ENCODE peak calls at places on chromosomes 5 and 9, in nine cellular contexts. One of them, this sample, is unnamed.
A peak's percentile ranks its signal among the peaks of the same experiment; 100 is the strongest.

GRCh38 chr9:74951725-74952151 is 974 bp downstream of the C9orf40 start:
- DNase-seq in H9: peak; percentile 46
- DNase-seq in ovary: peak; percentile 48
- DNase-seq in fibroblast of mammary gland: peak; percentile 15
- DNase-seq in GM12865: peak; percentile 62
- DNase-seq in nephron progenitor cell: peak; percentile 59
- DNase-seq in right lobe of liver: peak; percentile 60
- DNase-seq in tibial artery: peak; percentile 73
- DNase-seq in A549: peak; percentile 11
- DNase-seq in this sample: peak; percentile 0

GRCh38 chr9:72442212-72442607 is 77.2 kb upstream of the ZFAND5 start:
- DNase-seq in H9: no peak
- DNase-seq in ovary: no peak
- DNase-seq in fibroblast of mammary gland: peak; percentile 77
- DNase-seq in GM12865: no peak
- DNase-seq in nephron progenitor cell: no peak
- DNase-seq in right lobe of liver: no peak
- DNase-seq in tibial artery: no peak
- DNase-seq in A549: peak; percentile 73
- DNase-seq in this sample: peak; percentile 84

GRCh38 chr9:89564257-89564878 is 40.4 kb upstream of the GADD45G start:
- DNase-seq in H9: peak; percentile 86
- DNase-seq in ovary: no peak
- DNase-seq in fibroblast of mammary gland: no peak
- DNase-seq in GM12865: peak; percentile 74
- DNase-seq in nephron progenitor cell: no peak
- DNase-seq in right lobe of liver: no peak
- DNase-seq in tibial artery: no peak
- DNase-seq in A549: no peak
- DNase-seq in this sample: no peak

GRCh38 chr9:16501098-16501663 is 369.3 kb downstream of the BNC2 start:
- DNase-seq in H9: no peak
- DNase-seq in ovary: no peak
- DNase-seq in fibroblast of mammary gland: peak; percentile 77
- DNase-seq in GM12865: no peak
- DNase-seq in nephron progenitor cell: no peak
- DNase-seq in right lobe of liver: no peak
- DNase-seq in tibial artery: no peak
- DNase-seq in A549: no peak
- DNase-seq in this sample: peak; percentile 64

GRCh38 chr9:87549774-87550173 is 52.1 kb downstream of the DAPK1 start:
- DNase-seq in H9: no peak
- DNase-seq in ovary: no peak
- DNase-seq in fibroblast of mammary gland: no peak
- DNase-seq in GM12865: no peak
- DNase-seq in nephron progenitor cell: no peak
- DNase-seq in right lobe of liver: no peak
- DNase-seq in tibial artery: no peak
- DNase-seq in A549: no peak
- DNase-seq in this sample: no peak

GRCh38 chr9:76707510-76707909 is 56.7 kb upstream of the PCA3 start:
- DNase-seq in H9: no peak
- DNase-seq in ovary: no peak
- DNase-seq in fibroblast of mammary gland: no peak
- DNase-seq in GM12865: peak; percentile 15
- DNase-seq in nephron progenitor cell: no peak
- DNase-seq in right lobe of liver: no peak
- DNase-seq in tibial artery: no peak
- DNase-seq in A549: no peak
- DNase-seq in this sample: no peak

GRCh38 chr5:149824851-149825250 is 94.7 kb downstream of the PPARGC1B start:
- DNase-seq in H9: no peak
- DNase-seq in ovary: peak; percentile 70
- DNase-seq in fibroblast of mammary gland: no peak
- DNase-seq in GM12865: no peak
- DNase-seq in nephron progenitor cell: no peak
- DNase-seq in right lobe of liver: no peak
- DNase-seq in tibial artery: no peak
- DNase-seq in A549: no peak
- DNase-seq in this sample: no peak

GRCh38 chr5:1502046-1502736 is 21.6 kb downstream of the LPCAT1 start:
- DNase-seq in H9: no peak
- DNase-seq in ovary: no peak
- DNase-seq in fibroblast of mammary gland: no peak
- DNase-seq in GM12865: peak; percentile 91
- DNase-seq in nephron progenitor cell: no peak
- DNase-seq in right lobe of liver: peak; percentile 70
- DNase-seq in tibial artery: peak; percentile 79
- DNase-seq in A549: no peak
- DNase-seq in this sample: no peak

GRCh38 chr5:159106569-159107282 is 7.0 kb upstream of the EBF1 start:
- DNase-seq in H9: peak; percentile 80
- DNase-seq in ovary: peak; percentile 86
- DNase-seq in fibroblast of mammary gland: peak; percentile 77
- DNase-seq in GM12865: peak; percentile 85
- DNase-seq in nephron progenitor cell: peak; percentile 91
- DNase-seq in right lobe of liver: peak; percentile 74
- DNase-seq in tibial artery: peak; percentile 85
- DNase-seq in A549: peak; percentile 90
- DNase-seq in this sample: peak; percentile 36

GRCh38 chr5:35904443-35905132 is 33.8 kb downstream of the CAPSL start:
- DNase-seq in H9: no peak
- DNase-seq in ovary: no peak
- DNase-seq in fibroblast of mammary gland: no peak
- DNase-seq in GM12865: peak; percentile 90
- DNase-seq in nephron progenitor cell: no peak
- DNase-seq in right lobe of liver: no peak
- DNase-seq in tibial artery: no peak
- DNase-seq in A549: no peak
- DNase-seq in this sample: no peak

GRCh38 chr9:94534901-94535300 is 20.0 kb upstream of the PCAT7 start:
- DNase-seq in H9: no peak
- DNase-seq in ovary: no peak
- DNase-seq in fibroblast of mammary gland: peak; percentile 55
- DNase-seq in GM12865: no peak
- DNase-seq in nephron progenitor cell: no peak
- DNase-seq in right lobe of liver: no peak
- DNase-seq in tibial artery: no peak
- DNase-seq in A549: no peak
- DNase-seq in this sample: peak; percentile 9

GRCh38 chr5:59842999-59843398 is 50.5 kb downstream of the PDE4D start:
- DNase-seq in H9: no peak
- DNase-seq in ovary: no peak
- DNase-seq in fibroblast of mammary gland: peak; percentile 49
- DNase-seq in GM12865: no peak
- DNase-seq in nephron progenitor cell: no peak
- DNase-seq in right lobe of liver: no peak
- DNase-seq in tibial artery: no peak
- DNase-seq in A549: no peak
- DNase-seq in this sample: no peak

GRCh38 chr9:32524558-32525461 is 1.2 kb downstream of the RIGI start:
- DNase-seq in H9: peak; percentile 32
- DNase-seq in ovary: no peak
- DNase-seq in fibroblast of mammary gland: no peak
- DNase-seq in GM12865: peak; percentile 2
- DNase-seq in nephron progenitor cell: no peak
- DNase-seq in right lobe of liver: no peak
- DNase-seq in tibial artery: no peak
- DNase-seq in A549: no peak
- DNase-seq in this sample: no peak

GRCh38 chr5:120306331-120306730 is 157.8 kb upstream of the PRR16 start:
- DNase-seq in H9: no peak
- DNase-seq in ovary: no peak
- DNase-seq in fibroblast of mammary gland: peak; percentile 75
- DNase-seq in GM12865: no peak
- DNase-seq in nephron progenitor cell: no peak
- DNase-seq in right lobe of liver: no peak
- DNase-seq in tibial artery: no peak
- DNase-seq in A549: no peak
- DNase-seq in this sample: no peak

GRCh38 chr5:154092356-154092755 is 53.6 kb downstream of the MFAP3 start:
- DNase-seq in H9: no peak
- DNase-seq in ovary: no peak
- DNase-seq in fibroblast of mammary gland: no peak
- DNase-seq in GM12865: no peak
- DNase-seq in nephron progenitor cell: no peak
- DNase-seq in right lobe of liver: no peak
- DNase-seq in tibial artery: no peak
- DNase-seq in A549: no peak
- DNase-seq in this sample: peak; percentile 45

GRCh38 chr9:21965401-21965951 is 28.7 kb downstream of the CDKN2A start:
- DNase-seq in H9: peak; percentile 75
- DNase-seq in ovary: no peak
- DNase-seq in fibroblast of mammary gland: peak; percentile 77
- DNase-seq in GM12865: peak; percentile 42
- DNase-seq in nephron progenitor cell: peak; percentile 71
- DNase-seq in right lobe of liver: peak; percentile 79
- DNase-seq in tibial artery: no peak
- DNase-seq in A549: no peak
- DNase-seq in this sample: peak; percentile 72

GRCh38 chr5:67240846-67241245 is 44.2 kb upstream of the CD180 start:
- DNase-seq in H9: no peak
- DNase-seq in ovary: no peak
- DNase-seq in fibroblast of mammary gland: no peak
- DNase-seq in GM12865: no peak
- DNase-seq in nephron progenitor cell: no peak
- DNase-seq in right lobe of liver: no peak
- DNase-seq in tibial artery: no peak
- DNase-seq in A549: no peak
- DNase-seq in this sample: no peak

GRCh38 chr5:542693-543311 is 18.6 kb upstream of the SLC9A3 start:
- DNase-seq in H9: no peak
- DNase-seq in ovary: peak; percentile 12
- DNase-seq in fibroblast of mammary gland: no peak
- DNase-seq in GM12865: no peak
- DNase-seq in nephron progenitor cell: peak; percentile 2
- DNase-seq in right lobe of liver: peak; percentile 15
- DNase-seq in tibial artery: peak; percentile 62
- DNase-seq in A549: no peak
- DNase-seq in this sample: no peak

GRCh38 chr9:13688990-13689600 is 409.6 kb upstream of the MPDZ start:
- DNase-seq in H9: no peak
- DNase-seq in ovary: no peak
- DNase-seq in fibroblast of mammary gland: peak; percentile 26
- DNase-seq in GM12865: no peak
- DNase-seq in nephron progenitor cell: no peak
- DNase-seq in right lobe of liver: no peak
- DNase-seq in tibial artery: no peak
- DNase-seq in A549: no peak
- DNase-seq in this sample: no peak

DNA sequence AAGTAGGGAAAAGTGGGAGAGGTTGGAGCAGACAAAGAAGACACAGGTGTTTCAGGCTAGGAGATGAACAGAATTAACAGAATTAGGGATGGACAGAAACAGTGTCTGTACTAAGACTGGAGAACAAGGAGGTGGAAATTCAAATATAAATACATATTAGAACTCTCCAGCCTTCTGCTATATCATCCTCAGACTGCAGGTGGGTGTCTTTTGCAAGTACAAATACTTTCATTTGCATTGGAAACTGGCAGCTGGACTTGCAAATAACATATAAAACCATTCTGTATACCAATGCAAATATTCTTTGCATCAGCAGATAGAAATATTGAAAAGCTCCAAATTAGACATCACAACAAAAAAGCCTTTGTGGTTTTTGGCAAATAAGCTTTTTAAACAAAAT is 335.4 kb downstream of the ZNF608 start:
- DNase-seq in H9: no peak
- DNase-seq in ovary: no peak
- DNase-seq in fibroblast of mammary gland: peak; percentile 28
- DNase-seq in GM12865: peak; percentile 50
- DNase-seq in nephron progenitor cell: no peak
- DNase-seq in right lobe of liver: no peak
- DNase-seq in tibial artery: no peak
- DNase-seq in A549: no peak
- DNase-seq in this sample: no peak
- TF ChIP-seq CTCF in H9: no peak
- TF ChIP-seq CTCF in ovary: no peak
- TF ChIP-seq CTCF in fibroblast of mammary gland: no peak
- TF ChIP-seq CTCF in GM12865: no peak
- TF ChIP-seq CTCF in nephron progenitor cell: no peak
- TF ChIP-seq CTCF in right lobe of liver: no peak
- TF ChIP-seq CTCF in tibial artery: no peak
- TF ChIP-seq CTCF in A549: no peak
- TF ChIP-seq CTCF in this sample: no peak

GRCh38 chr9:108889649-108890067 is 27.6 kb downstream of the ACTL7A start:
- DNase-seq in H9: no peak
- DNase-seq in ovary: no peak
- DNase-seq in fibroblast of mammary gland: peak; percentile 46
- DNase-seq in GM12865: no peak
- DNase-seq in nephron progenitor cell: no peak
- DNase-seq in right lobe of liver: no peak
- DNase-seq in tibial artery: no peak
- DNase-seq in A549: no peak
- DNase-seq in this sample: peak; percentile 6
- TF ChIP-seq CTCF in H9: no peak
- TF ChIP-seq CTCF in ovary: no peak
- TF ChIP-seq CTCF in fibroblast of mammary gland: peak; percentile 22
- TF ChIP-seq CTCF in GM12865: no peak
- TF ChIP-seq CTCF in nephron progenitor cell: no peak
- TF ChIP-seq CTCF in right lobe of liver: peak; percentile 31
- TF ChIP-seq CTCF in tibial artery: no peak
- TF ChIP-seq CTCF in A549: peak; percentile 35
- TF ChIP-seq CTCF in this sample: no peak

GRCh38 chr9:127545196-127546124 is 66.6 kb upstream of the STXBP1 start:
- DNase-seq in H9: no peak
- DNase-seq in ovary: peak; percentile 73
- DNase-seq in fibroblast of mammary gland: peak; percentile 60
- DNase-seq in GM12865: no peak
- DNase-seq in nephron progenitor cell: no peak
- DNase-seq in right lobe of liver: peak; percentile 69
- DNase-seq in tibial artery: no peak
- DNase-seq in A549: peak; percentile 94
- DNase-seq in this sample: peak; percentile 47
- TF ChIP-seq CTCF in H9: no peak
- TF ChIP-seq CTCF in ovary: no peak
- TF ChIP-seq CTCF in fibroblast of mammary gland: no peak
- TF ChIP-seq CTCF in GM12865: no peak
- TF ChIP-seq CTCF in nephron progenitor cell: no peak
- TF ChIP-seq CTCF in right lobe of liver: no peak
- TF ChIP-seq CTCF in tibial artery: no peak
- TF ChIP-seq CTCF in A549: no peak
- TF ChIP-seq CTCF in this sample: peak; percentile 26

DNA sequence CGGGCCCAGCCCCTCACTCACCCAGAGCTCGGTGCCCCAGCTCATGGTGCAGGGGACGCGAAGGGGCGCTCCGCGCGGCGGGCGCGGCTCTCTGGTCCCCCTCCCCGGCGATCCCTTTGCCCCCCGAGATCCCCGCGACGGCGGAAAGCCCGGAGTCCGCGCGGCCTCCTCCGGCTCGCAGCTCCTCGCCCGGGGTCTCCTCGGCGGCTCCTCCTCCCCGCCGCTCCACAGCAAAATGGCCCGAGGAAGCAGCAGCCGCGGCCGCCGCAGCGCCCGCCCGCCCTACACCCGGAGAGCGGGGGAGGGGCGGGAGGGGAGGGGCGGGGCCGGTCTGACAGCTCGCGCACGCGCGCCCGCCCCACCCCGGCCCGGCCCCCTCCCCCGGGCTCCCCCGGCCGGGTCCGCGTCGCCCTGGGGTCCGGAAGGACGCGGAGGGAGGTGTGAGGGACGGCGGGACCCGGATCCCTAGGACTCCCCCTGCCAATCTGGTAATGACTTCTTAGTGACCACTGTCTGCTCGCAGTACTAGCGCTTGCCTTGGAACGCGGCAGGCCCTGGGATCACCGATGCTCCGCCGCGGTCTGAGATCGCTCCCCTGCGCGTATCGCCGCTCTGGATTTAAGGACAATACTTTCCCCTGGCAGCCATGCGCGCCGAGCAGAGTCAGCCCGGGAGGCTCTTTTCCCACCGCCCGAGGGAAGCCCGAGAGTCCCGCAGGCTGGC is at the start of gene FNBP1:
- DNase-seq in H9: peak; percentile 87
- DNase-seq in ovary: peak; percentile 86
- DNase-seq in fibroblast of mammary gland: peak; percentile 68
- DNase-seq in GM12865: peak; percentile 91
- DNase-seq in nephron progenitor cell: peak; percentile 83
- DNase-seq in right lobe of liver: peak; percentile 91
- DNase-seq in tibial artery: peak; percentile 89
- DNase-seq in A549: peak; percentile 83
- DNase-seq in this sample: peak; percentile 67
- TF ChIP-seq CTCF in H9: no peak
- TF ChIP-seq CTCF in ovary: no peak
- TF ChIP-seq CTCF in fibroblast of mammary gland: no peak
- TF ChIP-seq CTCF in GM12865: no peak
- TF ChIP-seq CTCF in nephron progenitor cell: no peak
- TF ChIP-seq CTCF in right lobe of liver: no peak
- TF ChIP-seq CTCF in tibial artery: no peak
- TF ChIP-seq CTCF in A549: no peak
- TF ChIP-seq CTCF in this sample: no peak

This sample was measured in HFFc6.